ENCODE peak calls at places on chromosome 12, in nine cellular contexts. T, W, U, Z, D, S, J, Q and L are unnamed samples.

GRCh38 chr12:121165316-121165715 is 32.6 kb downstream of the P2RX7 start:
- DNase-seq in T (no peak), W (no peak), U (no peak), Z (no peak), D (no peak), S (no peak), J (no peak), Q (no peak), L (peak)

GRCh38 chr12:6635375-6635855 is 344 bp downstream of the LPAR5 start:
- DNase-seq in T (no peak), W (no peak), U (no peak), Z (no peak), D (peak), S (peak), J (peak), Q (no peak), L (no peak)

GRCh38 chr12:67714648-67715047 is 66.1 kb downstream of the DYRK2 start:
- DNase-seq in T (no peak), W (no peak), U (no peak), Z (no peak), D (no peak), S (no peak), J (peak), Q (no peak), L (no peak)

GRCh38 chr12:57154076-57154475 is 6.7 kb upstream of the LRP1-AS start:
- DNase-seq in T (no peak), W (no peak), U (no peak), Z (no peak), D (no peak), S (no peak), J (no peak), Q (no peak), L (no peak)

GRCh38 chr12:54383041-54383609 is 1.4 kb downstream of the ZNF385A start:
- DNase-seq in T (no peak), W (no peak), U (no peak), Z (no peak), D (no peak), S (no peak), J (no peak), Q (no peak), L (peak)

GRCh38 chr12:120238224-120238616 is 27.3 kb downstream of the PXN start:
- DNase-seq in T (no peak), W (no peak), U (no peak), Z (no peak), D (no peak), S (no peak), J (no peak), Q (no peak), L (no peak)

GRCh38 chr12:67710582-67710981 is 62.0 kb downstream of the DYRK2 start:
- DNase-seq in T (no peak), W (no peak), U (no peak), Z (no peak), D (peak), S (no peak), J (peak), Q (no peak), L (peak)

GRCh38 chr12:127334924-127335644 is 931.9 kb upstream of the TMEM132C start:
- DNase-seq in T (no peak), W (no peak), U (no peak), Z (no peak), D (no peak), S (no peak), J (no peak), Q (no peak), L (no peak)

GRCh38 chr12:59113831-59114273 is 193.5 kb upstream of the LRIG3 start:
- DNase-seq in T (peak), W (no peak), U (peak), Z (peak), D (peak), S (peak), J (peak), Q (no peak), L (peak)

GRCh38 chr12:12715459-12716150 is 1.6 kb upstream of the CDKN1B start:
- DNase-seq in T (no peak), W (no peak), U (no peak), Z (no peak), D (peak), S (peak), J (peak), Q (no peak), L (no peak)

GRCh38 chr12:7079826-7080125 is 12.5 kb downstream of the C1R start:
- DNase-seq in T (no peak), W (no peak), U (no peak), Z (no peak), D (no peak), S (no peak), J (no peak), Q (no peak), L (no peak)

GRCh38 chr12:53701518-53702264 is 25.6 kb downstream of the CALCOCO1 start:
- DNase-seq in T (peak), W (peak), U (peak), Z (peak), D (peak), S (peak), J (peak), Q (peak), L (peak)

GRCh38 chr12:50597200-50598195 is 92.7 kb downstream of the DIP2B start:
- DNase-seq in T (no peak), W (peak), U (no peak), Z (no peak), D (no peak), S (peak), J (no peak), Q (no peak), L (peak)

GRCh38 chr12:12922191-12922616 is 29.8 kb downstream of the GPRC5D start:
- DNase-seq in T (no peak), W (no peak), U (peak), Z (no peak), D (no peak), S (no peak), J (no peak), Q (no peak), L (no peak)

GRCh38 chr12:31967569-31967968 is 8.4 kb downstream of the RESF1 start:
- DNase-seq in T (no peak), W (no peak), U (no peak), Z (no peak), D (no peak), S (no peak), J (peak), Q (no peak), L (no peak)

GRCh38 chr12:16606201-16606849 is 363 bp upstream of the LMO3 start:
- DNase-seq in T (peak), W (no peak), U (peak), Z (peak), D (no peak), S (no peak), J (peak), Q (no peak), L (no peak)

GRCh38 chr12:111991535-111991934 is 21.4 kb downstream of the TMEM116 start:
- DNase-seq in T (no peak), W (no peak), U (no peak), Z (no peak), D (no peak), S (no peak), J (no peak), Q (no peak), L (no peak)

GRCh38 chr12:71731439-71732356 is 23.0 kb upstream of the RAB21 start:
- DNase-seq in T (no peak), W (no peak), U (no peak), Z (no peak), D (no peak), S (no peak), J (peak), Q (no peak), L (peak)

GRCh38 chr12:124646385-124647230 is 79.2 kb upstream of the NCOR2 start:
- DNase-seq in T (no peak), W (no peak), U (peak), Z (no peak), D (no peak), S (no peak), J (no peak), Q (no peak), L (no peak)

GRCh38 chr12:48067250-48067938 is 38.5 kb downstream of the SENP1 start:
- DNase-seq in T (no peak), W (no peak), U (no peak), Z (no peak), D (no peak), S (peak), J (no peak), Q (no peak), L (peak)

GRCh38 chr12:60235261-60235660 is 639.4 kb downstream of the SLC16A7 start:
- DNase-seq in T (no peak), W (no peak), U (no peak), Z (no peak), D (no peak), S (no peak), J (no peak), Q (no peak), L (peak)

GRCh38 chr12:75481774-75482173 is 1.2 kb downstream of the GLIPR1 start:
- DNase-seq in T (no peak), W (no peak), U (no peak), Z (no peak), D (no peak), S (no peak), J (no peak), Q (no peak), L (no peak)

GRCh38 chr12:79569679-79570078 is 121.1 kb downstream of the PAWR start:
- DNase-seq in T (no peak), W (no peak), U (no peak), Z (no peak), D (no peak), S (no peak), J (no peak), Q (no peak), L (no peak)

GRCh38 chr12:25286837-25287236 is 36.1 kb upstream of the KRAS start:
- DNase-seq in T (no peak), W (no peak), U (no peak), Z (no peak), D (no peak), S (no peak), J (peak), Q (no peak), L (no peak)